ENCODE peak calls at places on chromosomes 1 and 21, in eight cellular contexts. One of them, this sample, is unnamed.

GRCh38 chr1:117327008-117327407 is 40.2 kb upstream of the MAN1A2 start:
- DNase-seq in pancreas: no peak
- DNase-seq in NCI-H2081 treated with DMSO at 0.1 percent for 48 hours: no peak
- DNase-seq in nephron progenitor cell: no peak
- DNase-seq in NCI-H460: no peak
- DNase-seq in fibroblast of pulmonary artery: no peak
- DNase-seq in thoracic aorta: no peak
- DNase-seq in left kidney: no peak
- DNase-seq in this sample: no peak

GRCh38 chr1:53409233-53409632 is 50.0 kb upstream of the DMRTB1 start:
- DNase-seq in fibroblast of pulmonary artery: no peak
- DNase-seq in NCI-H2081 treated with DMSO at 0.1 percent for 48 hours: no peak
- DNase-seq in nephron progenitor cell: no peak
- DNase-seq in NCI-H460: no peak
- DNase-seq in pancreas: no peak
- DNase-seq in left kidney: no peak
- DNase-seq in thoracic aorta: no peak
- DNase-seq in this sample: no peak

GRCh38 chr1:9426291-9426711 is 113.0 kb upstream of the SLC25A33 start:
- DNase-seq in nephron progenitor cell: no peak
- DNase-seq in NCI-H460: no peak
- DNase-seq in fibroblast of pulmonary artery: no peak
- DNase-seq in left kidney: no peak
- DNase-seq in thoracic aorta: no peak
- DNase-seq in pancreas: no peak
- DNase-seq in NCI-H2081 treated with DMSO at 0.1 percent for 48 hours: no peak
- DNase-seq in this sample: no peak

GRCh38 chr1:218553197-218553596 is 208.1 kb downstream of the TGFB2 start:
- DNase-seq in NCI-H2081 treated with DMSO at 0.1 percent for 48 hours: no peak
- DNase-seq in nephron progenitor cell: no peak
- DNase-seq in fibroblast of pulmonary artery: no peak
- DNase-seq in NCI-H460: no peak
- DNase-seq in left kidney: no peak
- DNase-seq in pancreas: no peak
- DNase-seq in thoracic aorta: no peak
- DNase-seq in this sample: no peak

GRCh38 chr1:234998174-234998741 is 130.4 kb downstream of the TOMM20 start:
- DNase-seq in thoracic aorta: no peak
- DNase-seq in NCI-H460: no peak
- DNase-seq in nephron progenitor cell: no peak
- DNase-seq in pancreas: no peak
- DNase-seq in fibroblast of pulmonary artery: peak
- DNase-seq in NCI-H2081 treated with DMSO at 0.1 percent for 48 hours: no peak
- DNase-seq in left kidney: peak
- DNase-seq in this sample: peak

GRCh38 chr1:153749408-153750005 is 21.7 kb downstream of the INTS3 start:
- DNase-seq in nephron progenitor cell: peak
- DNase-seq in NCI-H460: peak
- DNase-seq in fibroblast of pulmonary artery: peak
- DNase-seq in left kidney: peak
- DNase-seq in pancreas: peak
- DNase-seq in NCI-H2081 treated with DMSO at 0.1 percent for 48 hours: peak
- DNase-seq in thoracic aorta: peak
- DNase-seq in this sample: peak

GRCh38 chr1:28646040-28646439 is 2.4 kb upstream of the RNU11 start:
- DNase-seq in left kidney: no peak
- DNase-seq in nephron progenitor cell: no peak
- DNase-seq in NCI-H460: no peak
- DNase-seq in fibroblast of pulmonary artery: peak
- DNase-seq in NCI-H2081 treated with DMSO at 0.1 percent for 48 hours: no peak
- DNase-seq in thoracic aorta: no peak
- DNase-seq in pancreas: no peak
- DNase-seq in this sample: no peak

GRCh38 chr1:68565923-68566322 is 69.0 kb upstream of the DEPDC1 start:
- DNase-seq in fibroblast of pulmonary artery: no peak
- DNase-seq in left kidney: no peak
- DNase-seq in NCI-H2081 treated with DMSO at 0.1 percent for 48 hours: no peak
- DNase-seq in NCI-H460: no peak
- DNase-seq in pancreas: no peak
- DNase-seq in nephron progenitor cell: no peak
- DNase-seq in thoracic aorta: no peak
- DNase-seq in this sample: peak

GRCh38 chr1:205746757-205747412 is 3.1 kb downstream of the NUCKS1 start:
- DNase-seq in fibroblast of pulmonary artery: no peak
- DNase-seq in pancreas: no peak
- DNase-seq in NCI-H2081 treated with DMSO at 0.1 percent for 48 hours: no peak
- DNase-seq in left kidney: no peak
- DNase-seq in NCI-H460: no peak
- DNase-seq in thoracic aorta: no peak
- DNase-seq in nephron progenitor cell: no peak
- DNase-seq in this sample: no peak

GRCh38 chr1:18618546-18619466 is 11.8 kb upstream of the PAX7 start:
- DNase-seq in NCI-H2081 treated with DMSO at 0.1 percent for 48 hours: no peak
- DNase-seq in fibroblast of pulmonary artery: peak
- DNase-seq in pancreas: no peak
- DNase-seq in thoracic aorta: no peak
- DNase-seq in left kidney: no peak
- DNase-seq in nephron progenitor cell: no peak
- DNase-seq in NCI-H460: peak
- DNase-seq in this sample: no peak

GRCh38 chr1:119631433-119632102 is 16.5 kb downstream of the ZNF697 start:
- DNase-seq in thoracic aorta: peak
- DNase-seq in fibroblast of pulmonary artery: peak
- DNase-seq in NCI-H2081 treated with DMSO at 0.1 percent for 48 hours: no peak
- DNase-seq in left kidney: peak
- DNase-seq in pancreas: peak
- DNase-seq in nephron progenitor cell: peak
- DNase-seq in NCI-H460: no peak
- DNase-seq in this sample: peak

GRCh38 chr1:40478276-40478675 is 1.2 kb downstream of the ZFP69 start:
- DNase-seq in NCI-H460: no peak
- DNase-seq in thoracic aorta: no peak
- DNase-seq in fibroblast of pulmonary artery: no peak
- DNase-seq in nephron progenitor cell: no peak
- DNase-seq in NCI-H2081 treated with DMSO at 0.1 percent for 48 hours: no peak
- DNase-seq in left kidney: no peak
- DNase-seq in pancreas: no peak
- DNase-seq in this sample: no peak

GRCh38 chr1:206001476-206001888 is 1.7 kb downstream of the RAB7B start:
- DNase-seq in NCI-H460: peak
- DNase-seq in nephron progenitor cell: no peak
- DNase-seq in pancreas: no peak
- DNase-seq in left kidney: no peak
- DNase-seq in thoracic aorta: peak
- DNase-seq in NCI-H2081 treated with DMSO at 0.1 percent for 48 hours: no peak
- DNase-seq in fibroblast of pulmonary artery: peak
- DNase-seq in this sample: peak

GRCh38 chr1:18344755-18345154 is 136.0 kb upstream of the KLHDC7A start:
- DNase-seq in thoracic aorta: no peak
- DNase-seq in NCI-H460: no peak
- DNase-seq in NCI-H2081 treated with DMSO at 0.1 percent for 48 hours: no peak
- DNase-seq in fibroblast of pulmonary artery: no peak
- DNase-seq in nephron progenitor cell: no peak
- DNase-seq in pancreas: no peak
- DNase-seq in left kidney: peak
- DNase-seq in this sample: no peak

GRCh38 chr1:102071451-102071850 is 74.7 kb upstream of the OLFM3 start:
- DNase-seq in left kidney: no peak
- DNase-seq in NCI-H460: no peak
- DNase-seq in NCI-H2081 treated with DMSO at 0.1 percent for 48 hours: no peak
- DNase-seq in pancreas: no peak
- DNase-seq in fibroblast of pulmonary artery: no peak
- DNase-seq in nephron progenitor cell: no peak
- DNase-seq in thoracic aorta: no peak
- DNase-seq in this sample: no peak

GRCh38 chr1:116521186-116521585 is 49.6 kb downstream of the CD58 start:
- DNase-seq in NCI-H460: no peak
- DNase-seq in left kidney: no peak
- DNase-seq in nephron progenitor cell: no peak
- DNase-seq in fibroblast of pulmonary artery: peak
- DNase-seq in NCI-H2081 treated with DMSO at 0.1 percent for 48 hours: no peak
- DNase-seq in pancreas: no peak
- DNase-seq in thoracic aorta: no peak
- DNase-seq in this sample: peak

GRCh38 chr1:234869182-234870019 is 259.2 kb downstream of the TOMM20 start:
- DNase-seq in NCI-H460: no peak
- DNase-seq in fibroblast of pulmonary artery: no peak
- DNase-seq in left kidney: no peak
- DNase-seq in pancreas: no peak
- DNase-seq in NCI-H2081 treated with DMSO at 0.1 percent for 48 hours: no peak
- DNase-seq in nephron progenitor cell: no peak
- DNase-seq in thoracic aorta: no peak
- DNase-seq in this sample: no peak

GRCh38 chr21:44506279-44507255 is 33.4 kb downstream of the KRTAP10-1 start:
- DNase-seq in fibroblast of pulmonary artery: no peak
- DNase-seq in pancreas: no peak
- DNase-seq in thoracic aorta: no peak
- DNase-seq in nephron progenitor cell: peak
- DNase-seq in NCI-H2081 treated with DMSO at 0.1 percent for 48 hours: no peak
- DNase-seq in NCI-H460: no peak
- DNase-seq in left kidney: peak
- DNase-seq in this sample: no peak

GRCh38 chr1:81174811-81175476 is 625.8 kb upstream of the ADGRL2 start:
- DNase-seq in left kidney: no peak
- DNase-seq in NCI-H2081 treated with DMSO at 0.1 percent for 48 hours: no peak
- DNase-seq in nephron progenitor cell: no peak
- DNase-seq in fibroblast of pulmonary artery: peak
- DNase-seq in NCI-H460: no peak
- DNase-seq in thoracic aorta: no peak
- DNase-seq in pancreas: peak
- DNase-seq in this sample: peak

GRCh38 chr21:37532868-37533780 is 166.6 kb downstream of the DYRK1A start:
- DNase-seq in NCI-H2081 treated with DMSO at 0.1 percent for 48 hours: no peak
- DNase-seq in thoracic aorta: no peak
- DNase-seq in fibroblast of pulmonary artery: peak
- DNase-seq in pancreas: peak
- DNase-seq in NCI-H460: peak
- DNase-seq in nephron progenitor cell: no peak
- DNase-seq in left kidney: no peak
- DNase-seq in this sample: peak

GRCh38 chr1:53370369-53370961 is 42.6 kb upstream of the LRP8 start:
- DNase-seq in thoracic aorta: no peak
- DNase-seq in left kidney: no peak
- DNase-seq in NCI-H2081 treated with DMSO at 0.1 percent for 48 hours: no peak
- DNase-seq in nephron progenitor cell: no peak
- DNase-seq in fibroblast of pulmonary artery: no peak
- DNase-seq in pancreas: no peak
- DNase-seq in NCI-H460: no peak
- DNase-seq in this sample: no peak

GRCh38 chr21:30408782-30409494 is 13.1 kb downstream of the KRTAP13-1 start:
- DNase-seq in fibroblast of pulmonary artery: peak
- DNase-seq in pancreas: peak
- DNase-seq in left kidney: peak
- DNase-seq in nephron progenitor cell: peak
- DNase-seq in NCI-H2081 treated with DMSO at 0.1 percent for 48 hours: no peak
- DNase-seq in thoracic aorta: no peak
- DNase-seq in NCI-H460: peak
- DNase-seq in this sample: peak

GRCh38 chr1:22886211-22886610 is 86.5 kb downstream of the LACTBL1 start:
- DNase-seq in fibroblast of pulmonary artery: no peak
- DNase-seq in left kidney: no peak
- DNase-seq in pancreas: no peak
- DNase-seq in thoracic aorta: no peak
- DNase-seq in NCI-H2081 treated with DMSO at 0.1 percent for 48 hours: no peak
- DNase-seq in NCI-H460: no peak
- DNase-seq in nephron progenitor cell: no peak
- DNase-seq in this sample: no peak

GRCh38 chr1:234213576-234214128 is 159.6 kb upstream of the COA6 start:
- DNase-seq in NCI-H460: no peak
- DNase-seq in pancreas: no peak
- DNase-seq in nephron progenitor cell: no peak
- DNase-seq in fibroblast of pulmonary artery: no peak
- DNase-seq in thoracic aorta: no peak
- DNase-seq in left kidney: no peak
- DNase-seq in NCI-H2081 treated with DMSO at 0.1 percent for 48 hours: no peak
- DNase-seq in this sample: no peak

GRCh38 chr1:64917328-64917861 is 49.0 kb downstream of the JAK1 start:
- DNase-seq in left kidney: peak
- DNase-seq in NCI-H460: peak
- DNase-seq in NCI-H2081 treated with DMSO at 0.1 percent for 48 hours: no peak
- DNase-seq in thoracic aorta: peak
- DNase-seq in fibroblast of pulmonary artery: peak
- DNase-seq in nephron progenitor cell: no peak
- DNase-seq in pancreas: no peak
- DNase-seq in this sample: peak

GRCh38 chr1:153775432-153776311 is 465 bp downstream of the SLC27A3 start:
- DNase-seq in thoracic aorta: no peak
- DNase-seq in pancreas: peak
- DNase-seq in NCI-H2081 treated with DMSO at 0.1 percent for 48 hours: peak
- DNase-seq in fibroblast of pulmonary artery: peak
- DNase-seq in left kidney: peak
- DNase-seq in nephron progenitor cell: peak
- DNase-seq in NCI-H460: no peak
- DNase-seq in this sample: peak

GRCh38 chr1:97499667-97500066 is 421.2 kb downstream of the DPYD start:
- DNase-seq in fibroblast of pulmonary artery: peak
- DNase-seq in NCI-H460: no peak
- DNase-seq in pancreas: no peak
- DNase-seq in NCI-H2081 treated with DMSO at 0.1 percent for 48 hours: no peak
- DNase-seq in left kidney: no peak
- DNase-seq in thoracic aorta: no peak
- DNase-seq in nephron progenitor cell: no peak
- DNase-seq in this sample: no peak

GRCh38 chr1:229867726-229868125 is 199.3 kb upstream of the GALNT2 start:
- DNase-seq in pancreas: no peak
- DNase-seq in NCI-H2081 treated with DMSO at 0.1 percent for 48 hours: no peak
- DNase-seq in nephron progenitor cell: no peak
- DNase-seq in fibroblast of pulmonary artery: no peak
- DNase-seq in thoracic aorta: no peak
- DNase-seq in NCI-H460: no peak
- DNase-seq in left kidney: no peak
- DNase-seq in this sample: no peak

GRCh38 chr1:157181258-157181657 is 43.1 kb upstream of the ETV3 start:
- DNase-seq in NCI-H2081 treated with DMSO at 0.1 percent for 48 hours: no peak
- DNase-seq in pancreas: no peak
- DNase-seq in left kidney: no peak
- DNase-seq in NCI-H460: no peak
- DNase-seq in nephron progenitor cell: no peak
- DNase-seq in fibroblast of pulmonary artery: no peak
- DNase-seq in thoracic aorta: no peak
- DNase-seq in this sample: no peak

GRCh38 chr1:168509875-168510594 is 33.8 kb downstream of the XCL2 start:
- DNase-seq in left kidney: no peak
- DNase-seq in NCI-H460: no peak
- DNase-seq in nephron progenitor cell: no peak
- DNase-seq in thoracic aorta: no peak
- DNase-seq in pancreas: no peak
- DNase-seq in fibroblast of pulmonary artery: no peak
- DNase-seq in NCI-H2081 treated with DMSO at 0.1 percent for 48 hours: no peak
- DNase-seq in this sample: no peak

GRCh38 chr1:91736999-91737615 is 148.8 kb downstream of the TGFBR3 start:
- DNase-seq in left kidney: peak
- DNase-seq in fibroblast of pulmonary artery: peak
- DNase-seq in nephron progenitor cell: peak
- DNase-seq in NCI-H460: no peak
- DNase-seq in thoracic aorta: peak
- DNase-seq in pancreas: no peak
- DNase-seq in NCI-H2081 treated with DMSO at 0.1 percent for 48 hours: no peak
- DNase-seq in this sample: peak

GRCh38 chr1:229599218-229599812 is 26.6 kb downstream of the TAF5L start:
- DNase-seq in NCI-H2081 treated with DMSO at 0.1 percent for 48 hours: no peak
- DNase-seq in left kidney: no peak
- DNase-seq in pancreas: no peak
- DNase-seq in NCI-H460: no peak
- DNase-seq in fibroblast of pulmonary artery: peak
- DNase-seq in nephron progenitor cell: no peak
- DNase-seq in thoracic aorta: no peak
- DNase-seq in this sample: no peak

GRCh38 chr1:95793893-95794292 is 559.9 kb downstream of the RWDD3 start:
- DNase-seq in NCI-H2081 treated with DMSO at 0.1 percent for 48 hours: no peak
- DNase-seq in thoracic aorta: no peak
- DNase-seq in fibroblast of pulmonary artery: no peak
- DNase-seq in NCI-H460: no peak
- DNase-seq in pancreas: no peak
- DNase-seq in left kidney: peak
- DNase-seq in nephron progenitor cell: peak
- DNase-seq in this sample: peak

This sample was measured in mesendoderm.